ENCODE peak calls at places on chromosomes 12 and 14, in nine cellular contexts. G, T, V, N, H, P, F, M and W are unnamed samples.

GRCh38 chr12:34302131-34302885 is 280.0 kb downstream of the ALG10 start:
- DNase-seq in H (no peak), V (no peak), P (no peak), N (no peak), F (no peak), T (no peak), M (no peak), G (no peak), W (no peak)

GRCh38 chr12:129530517-129530916 is 373.3 kb downstream of the TMEM132D start:
- DNase-seq in F (no peak), T (no peak), G (no peak), H (peak), M (no peak), P (no peak), V (no peak), N (no peak), W (no peak)

GRCh38 chr14:68667313-68667791 is 125.5 kb downstream of the ZFP36L1 start:
- DNase-seq in T (no peak), N (no peak), F (no peak), M (no peak), G (no peak), H (no peak), P (no peak), V (no peak), W (no peak)

GRCh38 chr14:77091518-77091917 is 6.5 kb upstream of the CIPC start:
- DNase-seq in M (no peak), N (no peak), P (no peak), V (no peak), T (no peak), F (no peak), H (no peak), G (no peak), W (no peak)

GRCh38 chr12:93734784-93735183 is 57.6 kb downstream of the CRADD start:
- DNase-seq in M (no peak), P (no peak), H (no peak), V (no peak), T (no peak), F (no peak), G (no peak), N (no peak), W (no peak)

GRCh38 chr12:2172486-2173214 is 119.9 kb downstream of the CACNA1C start:
- DNase-seq in M (no peak), T (no peak), F (no peak), H (no peak), P (no peak), N (no peak), G (no peak), V (no peak), W (no peak)

GRCh38 chr14:99688210-99688581 is 4.1 kb downstream of the CYP46A1 start:
- DNase-seq in M (no peak), G (no peak), P (no peak), H (no peak), N (no peak), V (no peak), F (no peak), T (no peak), W (no peak)

GRCh38 chr14:88995437-88996198 is 171.2 kb downstream of the TTC8 start:
- DNase-seq in N (no peak), T (no peak), F (no peak), M (no peak), G (no peak), V (no peak), P (no peak), H (no peak), W (no peak)

GRCh38 chr12:113601656-113602263 is 130.1 kb upstream of the LHX5 start:
- DNase-seq in M (no peak), T (no peak), V (no peak), P (no peak), F (no peak), H (no peak), G (no peak), N (no peak), W (peak)

GRCh38 chr12:69151254-69151751 is 88.1 kb upstream of the CPSF6 start:
- DNase-seq in M (no peak), F (no peak), T (no peak), H (no peak), N (no peak), V (no peak), G (no peak), P (no peak), W (no peak)

GRCh38 chr12:106481246-106481645 is 101.6 kb upstream of the RFX4 start:
- DNase-seq in T (no peak), V (no peak), H (no peak), P (no peak), G (no peak), F (no peak), M (no peak), N (no peak), W (no peak)

GRCh38 chr12:77299910-77300772 is 234.8 kb upstream of the E2F7 start:
- DNase-seq in T (no peak), H (no peak), N (no peak), V (no peak), M (no peak), G (no peak), F (no peak), P (no peak), W (no peak)

GRCh38 chr14:54902143-54902520 is 494 bp downstream of the GCH1 start:
- DNase-seq in V (peak), P (peak), N (peak), G (peak), M (peak), F (peak), T (no peak), H (peak), W (peak)

GRCh38 chr12:6376965-6377666 is 1.8 kb upstream of the SCNN1A start:
- DNase-seq in G (no peak), F (no peak), H (no peak), N (no peak), V (no peak), M (no peak), P (no peak), T (no peak), W (no peak)

GRCh38 chr14:39617537-39617936 is 185.3 kb upstream of the FBXO33 start:
- DNase-seq in P (no peak), M (no peak), T (no peak), F (no peak), H (no peak), N (no peak), G (no peak), V (no peak), W (no peak)

GRCh38 chr12:80593766-80594165 is 113.7 kb upstream of the MYF6 start:
- DNase-seq in H (no peak), V (no peak), F (no peak), G (no peak), M (no peak), T (no peak), N (no peak), P (no peak), W (no peak)

GRCh38 chr14:100303925-100304324 is 2.3 kb downstream of the SLC25A29 start:
- DNase-seq in P (no peak), M (no peak), G (no peak), V (no peak), F (no peak), T (no peak), H (no peak), N (no peak), W (no peak)

GRCh38 chr14:66380143-66380542 is 106.0 kb upstream of the CCDC196 start:
- DNase-seq in N (no peak), H (no peak), F (no peak), M (peak), G (no peak), V (no peak), P (no peak), T (no peak), W (no peak)

GRCh38 chr12:30696486-30696885 is 817 bp upstream of the IPO8 start:
- DNase-seq in V (no peak), T (no peak), P (peak), F (no peak), H (peak), N (no peak), M (no peak), G (no peak), W (no peak)

GRCh38 chr14:96592591-96593388 is 90.6 kb downstream of the PAPOLA start:
- DNase-seq in V (peak), N (peak), M (no peak), F (no peak), G (no peak), P (peak), H (peak), T (no peak), W (no peak)